ENCODE peak calls at places on chromosomes 12 and 14, in four cellular contexts. K is fibroblast of lung, O is DND-41, D is HepG2. C is an unnamed sample.
A peak's percentile ranks its signal among the peaks of the same experiment; 100 is the strongest.

GRCh38 chr12:122895757-122896636 is at the start of gene VPS37B:
- DNase-seq in D (peak; percentile 33), K (peak; percentile 84), O (peak; percentile 79), C (peak; percentile 26)

GRCh38 chr14:89473569-89473968 is 56.5 kb upstream of the FOXN3 start:
- DNase-seq in D (no peak), K (no peak), O (no peak), C (no peak)

GRCh38 chr12:115079760-115080159 is 395.8 kb upstream of the TBX3 start:
- DNase-seq in K (peak; percentile 7), D (no peak), O (no peak), C (no peak)

GRCh38 chr12:32476446-32476845 is 77.1 kb downstream of the FGD4 start:
- DNase-seq in K (no peak), D (no peak), O (no peak), C (no peak)

GRCh38 chr12:42130670-42131402 is 13.8 kb downstream of the GXYLT1 start:
- DNase-seq in O (no peak), D (no peak), K (peak; percentile 84), C (no peak)

GRCh38 chr14:87000071-87000470 is 992.9 kb downstream of the GALC start:
- DNase-seq in K (no peak), O (no peak), D (no peak), C (no peak)

GRCh38 chr12:50326636-50327284 is 43.4 kb upstream of the LIMA1 start:
- DNase-seq in D (peak; percentile 65), O (no peak), K (peak; percentile 64), C (no peak)

GRCh38 chr14:41137741-41138140 is 468.9 kb upstream of the LRFN5 start:
- DNase-seq in O (no peak), K (no peak), D (peak; percentile 0), C (no peak)

GRCh38 chr12:55997535-55997859 is 421 bp downstream of the SUOX start:
- DNase-seq in O (no peak), K (no peak), D (no peak), C (no peak)

GRCh38 chr14:62301911-62302310 is 539.7 kb downstream of the SNAPC1 start:
- DNase-seq in D (no peak), O (no peak), K (peak; percentile 89), C (no peak)

GRCh38 chr12:70561550-70561949 is 75.7 kb downstream of the PTPRB start:
- DNase-seq in O (no peak), K (no peak), D (peak; percentile 74), C (no peak)

GRCh38 chr12:6769003-6769389 is 2.8 kb downstream of the PTMS start:
- DNase-seq in D (no peak), O (no peak), K (peak; percentile 51), C (no peak)

GRCh38 chr12:108270035-108270840 is 68.9 kb downstream of the CMKLR1 start:
- DNase-seq in D (no peak), K (no peak), O (no peak), C (no peak)

GRCh38 chr12:116152268-116152667 is 125.2 kb downstream of the MED13L start:
- DNase-seq in D (no peak), K (peak; percentile 98), O (no peak), C (no peak)

GRCh38 chr14:23483216-23483854 is 13.8 kb downstream of the NGDN start:
- DNase-seq in D (peak; percentile 69), O (peak; percentile 44), K (peak; percentile 6), C (peak; percentile 84)

GRCh38 chr14:90603336-90603735 is 206.5 kb downstream of the CALM1 start:
- DNase-seq in D (no peak), K (peak; percentile 29), O (no peak), C (no peak)

GRCh38 chr12:106088246-106089200 is 50.2 kb downstream of the NUAK1 start:
- DNase-seq in K (no peak), D (no peak), O (no peak), C (no peak)

GRCh38 chr12:109279525-109279924 is 29.6 kb downstream of the FOXN4 start:
- DNase-seq in D (no peak), K (no peak), O (no peak), C (no peak)

GRCh38 chr12:47088021-47088944 is 8.5 kb upstream of the AMIGO2 start:
- DNase-seq in O (no peak), D (peak; percentile 53), K (peak; percentile 88), C (no peak)

GRCh38 chr12:50505945-50506344 is 1.2 kb downstream of the DIP2B start:
- DNase-seq in K (peak; percentile 10), O (no peak), D (no peak), C (peak; percentile 80)

GRCh38 chr14:49044981-49045380 is 541.2 kb downstream of the RPS29 start:
- DNase-seq in O (no peak), D (no peak), K (no peak), C (no peak)

GRCh38 chr12:58727526-58727925 is 192.8 kb downstream of the LRIG3 start:
- DNase-seq in O (no peak), D (no peak), K (peak; percentile 18), C (no peak)

GRCh38 chr12:124599074-124599999 is 31.9 kb upstream of the NCOR2 start:
- DNase-seq in O (no peak), K (peak; percentile 85), D (no peak), C (no peak)

GRCh38 chr14:65344011-65344410 is 68.5 kb upstream of the FUT8 start:
- DNase-seq in D (no peak), K (no peak), O (no peak), C (no peak)

GRCh38 chr14:104386281-104386841 is 193.2 kb upstream of the C14orf180 start:
- DNase-seq in O (no peak), K (no peak), D (no peak), C (peak; percentile 95)

GRCh38 chr14:68546839-68547238 is 246.0 kb downstream of the ZFP36L1 start:
- DNase-seq in D (no peak), K (peak; percentile 90), O (no peak), C (no peak)

GRCh38 chr12:58204086-58204485 is 262.7 kb downstream of the ATP23 start:
- DNase-seq in O (no peak), K (peak; percentile 7), D (no peak), C (no peak)

GRCh38 chr12:69570545-69571399 is 14.5 kb upstream of the CCT2 start:
- DNase-seq in D (peak; percentile 54), K (peak; percentile 69), O (peak; percentile 63), C (peak; percentile 80)

GRCh38 chr12:6226002-6226700 is 26.0 kb downstream of the CD9 start:
- DNase-seq in D (peak; percentile 77), K (peak; percentile 88), O (no peak), C (no peak)

GRCh38 chr14:35534130-35534883 is at the start of gene INSM2:
- DNase-seq in D (no peak), O (no peak), K (no peak), C (peak; percentile 61)

GRCh38 chr14:36773558-36773957 is 111.9 kb downstream of the PAX9 start:
- DNase-seq in D (no peak), K (peak; percentile 25), O (no peak), C (no peak)

GRCh38 chr14:102234331-102235264 is 70.4 kb downstream of the MOK start:
- DNase-seq in D (no peak), K (peak; percentile 11), O (no peak), C (no peak)

GRCh38 chr14:102235275-102235897 is 69.6 kb downstream of the MOK start:
- DNase-seq in O (peak; percentile 69), K (peak; percentile 85), D (peak; percentile 70), C (peak; percentile 95)

GRCh38 chr14:102232348-102232625 is 72.7 kb downstream of the MOK start:
- DNase-seq in D (no peak), K (no peak), O (no peak), C (no peak)

GRCh38 chr14:102231476-102232347 is 73.3 kb downstream of the MOK start:
- DNase-seq in K (no peak), O (no peak), D (no peak), C (no peak)

GRCh38 chr14:102233081-102233480 is 71.9 kb downstream of the MOK start:
- DNase-seq in D (no peak), K (no peak), O (no peak), C (no peak)
- H3K9ac ChIP-seq in D (no peak overlapping the region), K (no peak overlapping the region), O (no peak overlapping the region), C (no peak overlapping the region)

GRCh38 chr12:100988278-100988625 is 193.7 kb downstream of the ANO4 start:
- DNase-seq in O (no peak), K (no peak), D (no peak), C (no peak)
- H3K4me2 ChIP-seq in O (peak overlapping the region; percentile 5), K (peak overlapping the region; percentile 23), D (no peak overlapping the region), C (peak overlapping the region; percentile 35)

DNA sequence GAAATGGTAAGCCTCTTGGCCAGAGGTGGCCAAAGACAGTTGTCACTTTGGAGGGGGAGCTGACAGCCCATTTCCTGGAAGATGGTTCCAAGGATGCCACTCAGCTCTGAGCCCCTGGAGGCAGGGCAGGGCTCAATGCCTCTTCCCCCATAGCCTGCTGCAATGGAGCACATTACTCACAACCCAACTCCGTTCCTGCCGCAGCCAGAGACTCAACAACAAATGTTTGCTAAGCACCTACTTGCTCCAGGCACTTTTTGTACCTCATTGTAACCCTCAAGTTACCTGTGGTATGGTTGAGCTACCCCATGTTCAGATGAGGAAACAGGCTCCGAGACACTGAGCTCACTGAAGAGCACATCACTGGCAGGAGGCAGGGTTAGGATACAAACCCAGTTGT is 19.5 kb downstream of the IRF2BPL start:
- DNase-seq in O (no peak), K (no peak), D (no peak), C (no peak)
- H3K9ac ChIP-seq in O (no peak overlapping the region), K (no peak overlapping the region), D (no peak overlapping the region), C (no peak overlapping the region)

DNA sequence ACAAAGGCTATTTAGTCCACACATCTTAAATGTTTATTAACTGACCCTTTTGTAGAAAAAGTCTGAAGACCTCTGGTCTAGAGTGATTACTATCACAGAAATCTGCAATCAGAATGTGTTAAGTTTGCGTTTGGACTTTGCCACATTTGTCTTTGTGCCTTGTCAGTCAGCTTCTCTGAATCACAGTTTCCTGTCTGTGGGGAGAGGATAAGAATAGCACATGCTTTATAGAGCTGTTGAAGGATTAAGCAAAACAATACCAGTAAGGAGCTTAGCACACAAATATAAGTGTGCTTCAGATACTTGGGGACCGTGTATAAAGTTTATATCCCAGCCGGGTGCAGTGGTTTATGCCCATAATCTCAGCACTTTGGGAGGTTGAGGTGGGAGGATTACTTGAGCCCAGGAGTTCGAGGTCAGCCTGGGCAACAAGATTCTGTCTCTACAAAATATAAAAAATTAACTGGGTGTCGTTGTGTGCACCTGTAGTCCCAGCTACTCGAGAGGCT is 63.0 kb upstream of the BTG1 start:
- DNase-seq in K (peak; percentile 81), D (no peak), O (peak; percentile 25), C (peak; percentile 72)
- H3K4me2 ChIP-seq in K (no peak overlapping the region), D (no peak overlapping the region), O (peak overlapping the region; percentile 31), C (peak overlapping the region; percentile 69)

C was measured in Karpas-422.